ENCODE peak calls at places on chromosomes 3 and 15, in eight cellular contexts. U, K, F, W, T, O, H and I are unnamed samples.

GRCh38 chr3:103966749-103967148 is 1400.0 kb upstream of the ALCAM start:
- DNase-seq in U (no peak), K (no peak), F (no peak), W (no peak), T (peak; percentile 32), O (no peak), H (no peak), I (no peak)

GRCh38 chr15:75397494-75397893 is 29.1 kb upstream of the MAN2C1 start:
- DNase-seq in U (no peak), K (no peak), F (no peak), W (no peak), T (no peak), O (no peak), H (no peak), I (no peak)

GRCh38 chr3:183046883-183047282 is 52.4 kb downstream of the MCCC1 start:
- DNase-seq in U (no peak), K (no peak), F (no peak), W (no peak), T (no peak), O (no peak), H (no peak), I (no peak)

GRCh38 chr3:61616586-61616985 is 55.2 kb downstream of the PTPRG start:
- DNase-seq in U (no peak), K (no peak), F (no peak), W (no peak), T (no peak), O (no peak), H (no peak), I (no peak)

GRCh38 chr15:78811825-78812183 is 540 bp upstream of the ADAMTS7 start:
- DNase-seq in U (no peak), K (no peak), F (no peak), W (peak; percentile 35), T (peak; percentile 75), O (no peak), H (no peak), I (peak; percentile 23)

GRCh38 chr3:143897558-143898305 is 49.5 kb upstream of the SLC9A9 start:
- DNase-seq in U (no peak), K (peak; percentile 42), F (no peak), W (no peak), T (no peak), O (no peak), H (no peak), I (no peak)

GRCh38 chr3:101310580-101311375 is 9.6 kb downstream of the IMPG2 start:
- DNase-seq in U (no peak), K (peak; percentile 83), F (no peak), W (no peak), T (no peak), O (no peak), H (no peak), I (peak; percentile 14)

GRCh38 chr3:65811917-65812316 is 226.8 kb downstream of the MAGI1 start:
- DNase-seq in U (no peak), K (no peak), F (no peak), W (no peak), T (no peak), O (no peak), H (no peak), I (no peak)

GRCh38 chr15:35545316-35545824 is 595 bp downstream of the DPH6 start:
- DNase-seq in U (peak; percentile 28), K (peak; percentile 68), F (no peak), W (peak; percentile 64), T (peak; percentile 85), O (peak; percentile 53), H (no peak), I (no peak)

GRCh38 chr3:149618151-149619123 is 39.4 kb downstream of the WWTR1 start:
- DNase-seq in U (no peak), K (no peak), F (no peak), W (peak; percentile 78), T (no peak), O (no peak), H (no peak), I (peak; percentile 51)

GRCh38 chr15:42725331-42725903 is 11.5 kb downstream of the CDAN1 start:
- DNase-seq in U (no peak), K (no peak), F (no peak), W (no peak), T (no peak), O (no peak), H (no peak), I (no peak)

GRCh38 chr3:49173792-49174170 is 2.4 kb downstream of the KLHDC8B start:
- DNase-seq in U (peak; percentile 49), K (no peak), F (no peak), W (no peak), T (peak; percentile 77), O (no peak), H (no peak), I (no peak)